ENCODE peak calls at places on chromosomes 1 and 21, in six cellular contexts. P, L, Q, O, G and N are unnamed samples.

GRCh38 chr1:230758705-230759354 is 11.6 kb downstream of the CAPN9 start:
- DNase-seq in P (no peak), G (no peak), O (no peak), Q (no peak), L (no peak), N (no peak)

GRCh38 chr1:75115654-75116053 is 18.5 kb upstream of the LHX8 start:
- DNase-seq in O (no peak), Q (no peak), G (no peak), P (no peak), L (no peak), N (no peak)

GRCh38 chr1:169106095-169106920 is at the start of gene ATP1B1:
- DNase-seq in P (peak), L (peak), O (peak), Q (peak), G (peak), N (peak)

GRCh38 chr1:219316066-219316465 is 142.4 kb downstream of the LYPLAL1 start:
- DNase-seq in G (no peak), Q (no peak), L (no peak), P (no peak), O (no peak), N (no peak)

GRCh38 chr1:172167801-172168596 is 252.5 kb upstream of the C1orf105 start:
- DNase-seq in Q (no peak), L (peak), O (peak), P (no peak), G (no peak), N (peak)

GRCh38 chr21:20790113-20790512 is 208.1 kb upstream of the NCAM2 start:
- DNase-seq in L (no peak), Q (no peak), P (no peak), G (no peak), O (no peak), N (no peak)

GRCh38 chr1:33517596-33518250 is 45.3 kb downstream of the ZSCAN20 start:
- DNase-seq in L (peak), Q (no peak), O (peak), P (no peak), G (no peak), N (no peak)

GRCh38 chr1:53112861-53113260 is 29.6 kb downstream of the SLC1A7 start:
- DNase-seq in Q (no peak), G (no peak), P (no peak), L (peak), O (peak), N (no peak)

GRCh38 chr1:9651565-9652378 is at the start of gene PIK3CD:
- DNase-seq in O (peak), P (no peak), Q (no peak), L (peak), G (peak), N (no peak)

GRCh38 chr1:29392036-29392435 is 155.7 kb downstream of the PTPRU start:
- DNase-seq in O (no peak), G (no peak), L (no peak), Q (no peak), P (peak), N (no peak)

GRCh38 chr1:28580706-28581530 is 11.1 kb upstream of the RAB42 start:
- DNase-seq in O (peak), P (no peak), G (peak), Q (peak), L (peak), N (peak)

GRCh38 chr1:41870076-41870562 is 48.6 kb downstream of the HIVEP3 start:
- DNase-seq in P (no peak), G (no peak), Q (no peak), L (peak), O (peak), N (no peak)

GRCh38 chr1:9413877-9414213 is 121.2 kb downstream of the SPSB1 start:
- DNase-seq in G (no peak), L (peak), O (peak), P (no peak), Q (no peak), N (no peak)

GRCh38 chr1:167924553-167925223 is 10.8 kb upstream of the ADCY10 start:
- DNase-seq in Q (no peak), O (no peak), G (no peak), P (no peak), L (no peak), N (no peak)

GRCh38 chr1:167928457-167928852 is 8.0 kb upstream of the DCAF6 start:
- DNase-seq in P (no peak), G (no peak), L (no peak), Q (no peak), O (no peak), N (no peak)

GRCh38 chr1:167924102-167924501 is 10.2 kb upstream of the ADCY10 start:
- DNase-seq in L (no peak), G (no peak), P (no peak), O (no peak), Q (no peak), N (no peak)

GRCh38 chr1:167926486-167926997 is 9.9 kb upstream of the DCAF6 start:
- DNase-seq in L (no peak), Q (peak), P (no peak), G (no peak), O (no peak), N (peak)

DNA sequence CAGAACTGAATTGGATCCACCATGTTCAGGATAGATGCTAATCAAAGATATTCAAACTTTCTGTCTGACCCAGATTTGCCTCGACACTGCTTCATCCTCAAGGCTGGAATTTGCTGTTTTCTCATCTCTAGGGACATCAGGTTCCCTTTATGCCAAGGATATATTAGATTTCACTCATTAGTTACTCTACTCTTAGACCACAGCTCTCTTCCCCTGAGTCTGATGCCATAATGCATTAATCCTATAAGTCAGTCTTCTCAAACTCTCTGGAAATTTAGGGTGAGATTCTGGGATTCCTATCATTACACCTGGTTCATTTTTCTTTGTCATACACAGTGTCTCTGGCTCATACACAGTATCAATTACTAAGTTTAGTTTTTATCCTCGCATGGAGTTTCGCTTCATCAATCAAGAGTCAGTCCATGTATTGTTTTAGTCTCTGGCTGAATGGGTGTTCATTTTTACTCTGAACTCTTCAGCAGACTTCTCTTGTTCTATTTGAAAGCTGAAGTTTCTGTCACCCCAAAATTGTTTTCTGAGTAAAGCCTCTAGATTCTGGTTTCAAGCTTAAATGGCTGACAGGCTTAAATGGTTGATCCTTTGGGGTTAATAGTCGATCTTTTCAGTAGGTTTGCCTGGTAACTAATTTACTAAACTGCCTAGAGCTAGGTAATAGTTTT is 9.3 kb upstream of the DCAF6 start:
- DNase-seq in O (no peak), Q (no peak), L (no peak), G (no peak), P (no peak), N (no peak)
- TF ChIP-seq CTCF in O (no peak), Q (no peak), L (no peak), G (no peak), P (no peak), N (no peak)

GRCh38 chr1:157992813-157993178 is 649 bp upstream of the KIRREL1 start:
- DNase-seq in O (no peak), L (no peak), P (no peak), G (no peak), Q (no peak), N (no peak)

GRCh38 chr1:157993179-157994080 is at the start of gene KIRREL1:
- DNase-seq in L (peak), P (no peak), G (peak), O (peak), Q (peak), N (peak)

GRCh38 chr1:157994704-157995540 is 1.5 kb downstream of the KIRREL1 start:
- DNase-seq in G (no peak), O (peak), P (no peak), L (peak), Q (no peak), N (no peak)

GRCh38 chr1:157994081-157994581 is 686 bp downstream of the KIRREL1 start:
- DNase-seq in P (no peak), L (no peak), O (no peak), G (no peak), Q (no peak), N (no peak)

GRCh38 chr1:157995575-157996169 is 2.2 kb downstream of the KIRREL1 start:
- DNase-seq in G (no peak), Q (no peak), P (no peak), O (no peak), L (no peak), N (no peak)
- TF ChIP-seq CTCF in G (no peak), Q (no peak), P (no peak), O (peak), L (peak), N (no peak)

GRCh38 chr1:108706643-108707042 is 6.1 kb upstream of the FNDC7 start:
- DNase-seq in P (no peak), Q (no peak), L (no peak), G (no peak), O (no peak), N (no peak)
- TF ChIP-seq CTCF in P (no peak), Q (no peak), L (no peak), G (no peak), O (no peak), N (no peak)

GRCh38 chr1:38029081-38029681 is 16.6 kb downstream of the UTP11 start:
- DNase-seq in O (no peak), P (no peak), L (peak), G (peak), Q (no peak), N (no peak)
- TF ChIP-seq CTCF in O (no peak), P (no peak), L (no peak), G (no peak), Q (no peak), N (no peak)

GRCh38 chr1:21322681-21323016 is 32.4 kb upstream of the ECE1 start:
- DNase-seq in P (no peak), Q (no peak), O (no peak), G (no peak), L (peak), N (no peak)
- TF ChIP-seq CTCF in P (peak), Q (no peak), O (no peak), G (no peak), L (no peak), N (no peak)

DNA sequence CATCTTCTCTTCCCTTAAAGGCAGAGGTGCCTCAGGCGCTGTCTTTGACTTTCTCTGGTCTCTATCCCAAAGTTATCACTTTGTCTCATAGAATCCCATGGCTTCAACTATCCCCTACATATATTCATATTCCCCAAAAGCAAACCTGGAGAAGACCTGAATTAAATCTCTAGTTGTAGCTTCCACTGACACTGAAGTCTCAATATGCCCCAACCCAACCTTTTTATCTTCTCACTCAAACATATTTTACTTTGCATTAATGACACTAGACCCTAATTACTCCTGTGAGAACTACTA is 354.5 kb upstream of the DUSP10 start:
- DNase-seq in O (no peak), P (no peak), G (no peak), Q (no peak), L (no peak), N (no peak)
- TF ChIP-seq CTCF in O (no peak), P (no peak), G (no peak), Q (no peak), L (no peak), N (no peak)

GRCh38 chr1:39173119-39173994 is 31.1 kb upstream of the MACF1 start:
- DNase-seq in Q (no peak), G (no peak), P (no peak), L (peak), O (no peak), N (no peak)
- TF ChIP-seq CTCF in Q (no peak), G (no peak), P (peak), L (no peak), O (peak), N (no peak)

GRCh38 chr1:222792744-222793143 is 22.1 kb upstream of the DISP1 start:
- DNase-seq in P (no peak), G (no peak), O (peak), Q (no peak), L (peak), N (no peak)
- TF ChIP-seq CTCF in P (peak), G (peak), O (peak), Q (peak), L (peak), N (peak)

GRCh38 chr1:206847337-206847834 is 18.0 kb upstream of the IL20 start:
- DNase-seq in Q (peak), O (no peak), G (no peak), L (no peak), P (no peak), N (no peak)

GRCh38 chr1:206846475-206846874 is 18.9 kb upstream of the IL20 start:
- DNase-seq in O (no peak), Q (peak), P (no peak), L (no peak), G (no peak), N (no peak)

GRCh38 chr1:206842851-206843250 is 22.6 kb upstream of the IL20 start:
- DNase-seq in O (no peak), L (no peak), P (no peak), Q (no peak), G (no peak), N (no peak)

GRCh38 chr1:206841609-206842323 is 23.7 kb upstream of the IL20 start:
- DNase-seq in O (no peak), Q (no peak), P (no peak), L (no peak), G (no peak), N (no peak)

GRCh38 chr1:206843626-206844025 is 21.8 kb upstream of the IL20 start:
- DNase-seq in P (no peak), G (no peak), L (no peak), O (no peak), Q (no peak), N (no peak)
- TF ChIP-seq CTCF in P (no peak), G (no peak), L (no peak), O (no peak), Q (no peak), N (no peak)